ENCODE peak calls at places on chromosomes 5 and 9, in eight cellular contexts. One of them, this sample, is unnamed.

GRCh38 chr9:120532475-120532874 is 47.5 kb downstream of the CDK5RAP2 start:
- DNase-seq in PC-9: peak; percentile 79
- DNase-seq in prostate gland: peak; percentile 71
- DNase-seq in heart left ventricle: peak; percentile 32
- DNase-seq in CD8-positive, alpha-beta T cell: no peak
- DNase-seq in brain microvascular endothelial cell: peak; percentile 1
- DNase-seq in H9: no peak
- DNase-seq in fibroblast of lung: peak; percentile 53
- DNase-seq in this sample: peak; percentile 96

GRCh38 chr9:123742009-123742767 is 187.7 kb downstream of the DENND1A start:
- DNase-seq in CD8-positive, alpha-beta T cell: no peak
- DNase-seq in prostate gland: no peak
- DNase-seq in brain microvascular endothelial cell: no peak
- DNase-seq in PC-9: no peak
- DNase-seq in fibroblast of lung: peak; percentile 61
- DNase-seq in heart left ventricle: peak; percentile 48
- DNase-seq in H9: no peak
- DNase-seq in this sample: no peak

GRCh38 chr5:127092690-127093089 is 19.4 kb upstream of the C5orf63 start:
- DNase-seq in heart left ventricle: no peak
- DNase-seq in PC-9: no peak
- DNase-seq in fibroblast of lung: peak; percentile 76
- DNase-seq in prostate gland: no peak
- DNase-seq in CD8-positive, alpha-beta T cell: no peak
- DNase-seq in brain microvascular endothelial cell: peak; percentile 75
- DNase-seq in H9: no peak
- DNase-seq in this sample: peak; percentile 53

GRCh38 chr5:30620481-30621085 is 572.9 kb upstream of the CDH6 start:
- DNase-seq in CD8-positive, alpha-beta T cell: no peak
- DNase-seq in brain microvascular endothelial cell: no peak
- DNase-seq in prostate gland: no peak
- DNase-seq in PC-9: no peak
- DNase-seq in fibroblast of lung: no peak
- DNase-seq in H9: no peak
- DNase-seq in heart left ventricle: no peak
- DNase-seq in this sample: no peak

GRCh38 chr9:94875300-94876063 is 149.0 kb downstream of the AOPEP start:
- DNase-seq in PC-9: no peak
- DNase-seq in brain microvascular endothelial cell: no peak
- DNase-seq in heart left ventricle: no peak
- DNase-seq in fibroblast of lung: no peak
- DNase-seq in prostate gland: no peak
- DNase-seq in CD8-positive, alpha-beta T cell: no peak
- DNase-seq in H9: no peak
- DNase-seq in this sample: no peak

GRCh38 chr5:170572453-170572852 is 68.6 kb downstream of the KCNIP1 start:
- DNase-seq in PC-9: no peak
- DNase-seq in heart left ventricle: no peak
- DNase-seq in CD8-positive, alpha-beta T cell: no peak
- DNase-seq in H9: no peak
- DNase-seq in brain microvascular endothelial cell: no peak
- DNase-seq in fibroblast of lung: peak; percentile 42
- DNase-seq in prostate gland: peak; percentile 57
- DNase-seq in this sample: peak; percentile 36

GRCh38 chr5:26940981-26941380 is 97.4 kb downstream of the CDH9 start:
- DNase-seq in fibroblast of lung: peak; percentile 9
- DNase-seq in heart left ventricle: no peak
- DNase-seq in H9: no peak
- DNase-seq in prostate gland: no peak
- DNase-seq in PC-9: no peak
- DNase-seq in CD8-positive, alpha-beta T cell: no peak
- DNase-seq in brain microvascular endothelial cell: no peak
- DNase-seq in this sample: peak; percentile 4

GRCh38 chr5:75622564-75622963 is 11.3 kb downstream of the ANKDD1B start:
- DNase-seq in prostate gland: peak; percentile 66
- DNase-seq in H9: no peak
- DNase-seq in CD8-positive, alpha-beta T cell: no peak
- DNase-seq in PC-9: peak; percentile 46
- DNase-seq in fibroblast of lung: peak; percentile 79
- DNase-seq in brain microvascular endothelial cell: no peak
- DNase-seq in heart left ventricle: no peak
- DNase-seq in this sample: peak; percentile 90

GRCh38 chr9:97983524-97984187 is 515 bp downstream of the ANP32B start:
- DNase-seq in H9: peak; percentile 37
- DNase-seq in fibroblast of lung: peak; percentile 32
- DNase-seq in CD8-positive, alpha-beta T cell: peak; percentile 65
- DNase-seq in prostate gland: peak; percentile 56
- DNase-seq in heart left ventricle: peak; percentile 68
- DNase-seq in brain microvascular endothelial cell: no peak
- DNase-seq in PC-9: peak; percentile 50
- DNase-seq in this sample: peak; percentile 54

GRCh38 chr9:130023147-130023787 is 19.7 kb downstream of the FNBP1 start:
- DNase-seq in brain microvascular endothelial cell: no peak
- DNase-seq in fibroblast of lung: no peak
- DNase-seq in PC-9: peak; percentile 49
- DNase-seq in heart left ventricle: no peak
- DNase-seq in CD8-positive, alpha-beta T cell: no peak
- DNase-seq in H9: no peak
- DNase-seq in prostate gland: no peak
- DNase-seq in this sample: no peak

GRCh38 chr5:178120661-178121357 is 7.5 kb downstream of the N4BP3 start:
- DNase-seq in brain microvascular endothelial cell: peak; percentile 41
- DNase-seq in CD8-positive, alpha-beta T cell: peak; percentile 87
- DNase-seq in heart left ventricle: peak; percentile 94
- DNase-seq in fibroblast of lung: peak; percentile 46
- DNase-seq in PC-9: peak; percentile 57
- DNase-seq in H9: peak; percentile 88
- DNase-seq in prostate gland: peak; percentile 92
- DNase-seq in this sample: peak; percentile 53

GRCh38 chr5:10288600-10289213 is 19.0 kb downstream of the CMBL start:
- DNase-seq in fibroblast of lung: no peak
- DNase-seq in prostate gland: peak; percentile 71
- DNase-seq in PC-9: peak; percentile 100
- DNase-seq in brain microvascular endothelial cell: no peak
- DNase-seq in CD8-positive, alpha-beta T cell: peak; percentile 48
- DNase-seq in heart left ventricle: peak; percentile 82
- DNase-seq in H9: no peak
- DNase-seq in this sample: peak; percentile 76

GRCh38 chr9:4382722-4383317 is 83.0 kb upstream of the GLIS3 start:
- DNase-seq in prostate gland: no peak
- DNase-seq in CD8-positive, alpha-beta T cell: peak; percentile 20
- DNase-seq in fibroblast of lung: peak; percentile 21
- DNase-seq in PC-9: peak; percentile 6
- DNase-seq in brain microvascular endothelial cell: peak; percentile 28
- DNase-seq in heart left ventricle: no peak
- DNase-seq in H9: no peak
- DNase-seq in this sample: peak; percentile 10

GRCh38 chr5:103057208-103058130 is 62.5 kb downstream of the GIN1 start:
- DNase-seq in CD8-positive, alpha-beta T cell: no peak
- DNase-seq in fibroblast of lung: peak; percentile 45
- DNase-seq in brain microvascular endothelial cell: peak; percentile 32
- DNase-seq in PC-9: peak; percentile 15
- DNase-seq in H9: no peak
- DNase-seq in prostate gland: no peak
- DNase-seq in heart left ventricle: no peak
- DNase-seq in this sample: no peak

GRCh38 chr5:172834570-172835245 is 657 bp downstream of the ERGIC1 start:
- DNase-seq in brain microvascular endothelial cell: no peak
- DNase-seq in prostate gland: no peak
- DNase-seq in fibroblast of lung: no peak
- DNase-seq in H9: peak; percentile 54
- DNase-seq in CD8-positive, alpha-beta T cell: no peak
- DNase-seq in PC-9: peak; percentile 26
- DNase-seq in heart left ventricle: no peak
- DNase-seq in this sample: no peak

GRCh38 chr5:116600876-116601275 is 26.3 kb upstream of the SEMA6A start:
- DNase-seq in prostate gland: no peak
- DNase-seq in H9: no peak
- DNase-seq in brain microvascular endothelial cell: peak; percentile 72
- DNase-seq in heart left ventricle: no peak
- DNase-seq in CD8-positive, alpha-beta T cell: no peak
- DNase-seq in fibroblast of lung: peak; percentile 63
- DNase-seq in PC-9: no peak
- DNase-seq in this sample: no peak
- TF ChIP-seq CTCF in prostate gland: no peak
- TF ChIP-seq CTCF in H9: no peak
- TF ChIP-seq CTCF in brain microvascular endothelial cell: no peak
- TF ChIP-seq CTCF in heart left ventricle: no peak
- TF ChIP-seq CTCF in CD8-positive, alpha-beta T cell: no peak
- TF ChIP-seq CTCF in fibroblast of lung: no peak
- TF ChIP-seq CTCF in PC-9: no peak
- TF ChIP-seq CTCF in this sample: no peak

GRCh38 chr9:60545346-60546315 is 368.6 kb upstream of the SPATA31A5 start:
- DNase-seq in CD8-positive, alpha-beta T cell: no peak
- DNase-seq in PC-9: no peak
- DNase-seq in heart left ventricle: no peak
- DNase-seq in fibroblast of lung: no peak
- DNase-seq in brain microvascular endothelial cell: no peak
- DNase-seq in H9: no peak
- DNase-seq in prostate gland: no peak
- DNase-seq in this sample: no peak

GRCh38 chr9:60546406-60546805 is 367.8 kb upstream of the SPATA31A5 start:
- DNase-seq in brain microvascular endothelial cell: no peak
- DNase-seq in heart left ventricle: no peak
- DNase-seq in PC-9: no peak
- DNase-seq in H9: no peak
- DNase-seq in prostate gland: no peak
- DNase-seq in CD8-positive, alpha-beta T cell: no peak
- DNase-seq in fibroblast of lung: no peak
- DNase-seq in this sample: no peak
- H3K27ac ChIP-seq in brain microvascular endothelial cell: no peak overlapping the region
- H3K27ac ChIP-seq in heart left ventricle: no peak overlapping the region
- H3K27ac ChIP-seq in PC-9: no peak overlapping the region
- H3K27ac ChIP-seq in H9: no peak overlapping the region
- H3K27ac ChIP-seq in prostate gland: no peak overlapping the region
- H3K27ac ChIP-seq in CD8-positive, alpha-beta T cell: no peak overlapping the region
- H3K27ac ChIP-seq in fibroblast of lung: no peak overlapping the region
- H3K27ac ChIP-seq in this sample: no peak overlapping the region

GRCh38 chr5:43231977-43232376 is 40.0 kb downstream of the NIM1K start:
- DNase-seq in PC-9: peak; percentile 47
- DNase-seq in brain microvascular endothelial cell: peak; percentile 4
- DNase-seq in CD8-positive, alpha-beta T cell: no peak
- DNase-seq in fibroblast of lung: no peak
- DNase-seq in heart left ventricle: no peak
- DNase-seq in prostate gland: peak; percentile 11
- DNase-seq in H9: peak; percentile 36
- DNase-seq in this sample: no peak
- TF ChIP-seq CTCF in PC-9: peak; percentile 68
- TF ChIP-seq CTCF in brain microvascular endothelial cell: peak; percentile 34
- TF ChIP-seq CTCF in CD8-positive, alpha-beta T cell: no peak
- TF ChIP-seq CTCF in fibroblast of lung: no peak
- TF ChIP-seq CTCF in heart left ventricle: no peak
- TF ChIP-seq CTCF in prostate gland: no peak
- TF ChIP-seq CTCF in H9: peak; percentile 41
- TF ChIP-seq CTCF in this sample: no peak

GRCh38 chr9:131721096-131721495 is 18.8 kb downstream of the RAPGEF1 start:
- DNase-seq in PC-9: no peak
- DNase-seq in brain microvascular endothelial cell: no peak
- DNase-seq in heart left ventricle: no peak
- DNase-seq in prostate gland: no peak
- DNase-seq in CD8-positive, alpha-beta T cell: no peak
- DNase-seq in fibroblast of lung: no peak
- DNase-seq in H9: no peak
- DNase-seq in this sample: no peak

GRCh38 chr9:131717719-131718460 is 22.0 kb downstream of the RAPGEF1 start:
- DNase-seq in heart left ventricle: no peak
- DNase-seq in H9: no peak
- DNase-seq in CD8-positive, alpha-beta T cell: no peak
- DNase-seq in PC-9: no peak
- DNase-seq in fibroblast of lung: no peak
- DNase-seq in prostate gland: no peak
- DNase-seq in brain microvascular endothelial cell: no peak
- DNase-seq in this sample: no peak

GRCh38 chr9:131720330-131720729 is 19.5 kb downstream of the RAPGEF1 start:
- DNase-seq in heart left ventricle: no peak
- DNase-seq in fibroblast of lung: no peak
- DNase-seq in H9: no peak
- DNase-seq in brain microvascular endothelial cell: no peak
- DNase-seq in CD8-positive, alpha-beta T cell: no peak
- DNase-seq in prostate gland: no peak
- DNase-seq in PC-9: no peak
- DNase-seq in this sample: no peak

GRCh38 chr9:131722260-131722659 is 17.6 kb downstream of the RAPGEF1 start:
- DNase-seq in fibroblast of lung: no peak
- DNase-seq in H9: no peak
- DNase-seq in prostate gland: no peak
- DNase-seq in heart left ventricle: peak; percentile 92
- DNase-seq in brain microvascular endothelial cell: no peak
- DNase-seq in CD8-positive, alpha-beta T cell: no peak
- DNase-seq in PC-9: no peak
- DNase-seq in this sample: no peak

GRCh38 chr9:131719262-131719908 is 20.5 kb downstream of the RAPGEF1 start:
- DNase-seq in prostate gland: no peak
- DNase-seq in heart left ventricle: no peak
- DNase-seq in brain microvascular endothelial cell: no peak
- DNase-seq in H9: no peak
- DNase-seq in fibroblast of lung: no peak
- DNase-seq in CD8-positive, alpha-beta T cell: no peak
- DNase-seq in PC-9: no peak
- DNase-seq in this sample: no peak
- H3K27ac ChIP-seq in prostate gland: no peak overlapping the region
- H3K27ac ChIP-seq in heart left ventricle: no peak overlapping the region
- H3K27ac ChIP-seq in brain microvascular endothelial cell: no peak overlapping the region
- H3K27ac ChIP-seq in H9: no peak overlapping the region
- H3K27ac ChIP-seq in fibroblast of lung: no peak overlapping the region
- H3K27ac ChIP-seq in CD8-positive, alpha-beta T cell: no peak overlapping the region
- H3K27ac ChIP-seq in PC-9: no peak overlapping the region
- H3K27ac ChIP-seq in this sample: no peak overlapping the region

DNA sequence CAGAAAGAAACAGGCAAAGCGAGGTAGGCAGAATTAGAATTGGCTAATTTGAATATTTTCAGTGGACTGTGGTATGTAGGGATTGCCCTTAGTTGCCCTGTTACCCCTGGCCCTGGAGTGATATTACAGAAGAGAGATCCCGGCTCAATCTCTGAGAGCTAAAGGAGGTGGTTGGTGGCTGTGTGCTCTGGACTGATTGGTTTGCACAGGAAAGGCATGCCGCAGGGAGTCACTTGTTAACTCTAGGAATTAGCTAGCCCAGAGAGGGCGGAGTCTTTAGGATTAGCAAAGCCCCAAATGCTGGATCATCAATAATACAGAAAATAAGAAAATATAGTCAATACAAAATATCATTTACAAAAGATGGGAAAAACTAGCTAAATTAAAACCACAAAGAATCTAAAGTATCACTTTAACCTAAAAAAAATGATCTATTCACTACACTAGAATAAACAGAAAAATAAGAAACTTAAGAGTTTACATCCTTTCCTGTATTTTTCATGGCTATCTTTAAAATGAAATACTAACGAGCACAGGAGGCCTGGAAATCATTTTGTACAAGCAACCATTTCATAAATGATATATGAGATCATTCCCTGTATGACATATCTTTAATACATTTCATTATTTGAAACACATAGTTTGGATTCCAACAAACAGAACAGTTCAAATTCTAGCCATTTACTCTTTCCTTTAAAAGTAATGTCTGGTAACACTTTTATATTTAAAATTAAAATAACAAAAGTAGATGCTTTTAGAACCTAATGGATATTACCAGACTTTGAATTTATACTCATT is 71.1 kb downstream of the GNAQ start:
- DNase-seq in CD8-positive, alpha-beta T cell: no peak
- DNase-seq in prostate gland: no peak
- DNase-seq in H9: peak; percentile 53
- DNase-seq in fibroblast of lung: peak; percentile 15
- DNase-seq in brain microvascular endothelial cell: peak; percentile 16
- DNase-seq in PC-9: no peak
- DNase-seq in heart left ventricle: no peak
- DNase-seq in this sample: no peak
- TF ChIP-seq CTCF in CD8-positive, alpha-beta T cell: no peak
- TF ChIP-seq CTCF in prostate gland: no peak
- TF ChIP-seq CTCF in H9: no peak
- TF ChIP-seq CTCF in fibroblast of lung: no peak
- TF ChIP-seq CTCF in brain microvascular endothelial cell: no peak
- TF ChIP-seq CTCF in PC-9: no peak
- TF ChIP-seq CTCF in heart left ventricle: no peak
- TF ChIP-seq CTCF in this sample: no peak

This sample was measured in RWPE1.